ENCODE peak calls at places on chromosomes 5 and 9, in five cellular contexts. I, W, C, S and B are unnamed samples.

GRCh38 chr9:126126807-126127206 is 199.8 kb upstream of the MVB12B start:
- DNase-seq in C (no peak), W (no peak), I (no peak), S (no peak), B (no peak)

GRCh38 chr5:150656191-150657132 is 4.6 kb upstream of the MYOZ3 start:
- DNase-seq in W (peak; percentile 64), I (peak; percentile 83), C (peak; percentile 88), S (peak; percentile 82), B (peak; percentile 76)

GRCh38 chr5:62343428-62343827 is 37.4 kb downstream of the KIF2A start:
- DNase-seq in C (no peak), I (no peak), W (no peak), S (no peak), B (no peak)

GRCh38 chr5:166102947-166103346 is 2188.5 kb upstream of the WWC1 start:
- DNase-seq in W (no peak), I (no peak), C (no peak), S (peak; percentile 18), B (no peak)

GRCh38 chr5:142472306-142472951 is 147.6 kb upstream of the SPRY4 start:
- DNase-seq in I (no peak), W (peak; percentile 41), S (peak; percentile 89), C (peak; percentile 19), B (peak; percentile 5)

GRCh38 chr5:125113328-125113727 is 366.9 kb upstream of the ZNF608 start:
- DNase-seq in C (no peak), W (no peak), S (no peak), I (no peak), B (no peak)

GRCh38 chr9:31582071-31582470 is 802.4 kb upstream of the ACO1 start:
- DNase-seq in S (no peak), I (no peak), C (no peak), W (no peak), B (no peak)

GRCh38 chr9:10052181-10052580 is 560.6 kb downstream of the PTPRD start:
- DNase-seq in I (no peak), W (no peak), C (no peak), S (no peak), B (no peak)

GRCh38 chr5:172114875-172115422 is 73.1 kb downstream of the STK10 start:
- DNase-seq in C (no peak), W (peak; percentile 59), I (peak; percentile 48), S (no peak), B (peak; percentile 58)

GRCh38 chr9:107472581-107473335 is 16.8 kb downstream of the KLF4 start:
- DNase-seq in W (no peak), C (no peak), I (no peak), S (no peak), B (no peak)

GRCh38 chr5:79413112-79413511 is 100.8 kb downstream of the HOMER1 start:
- DNase-seq in I (no peak), W (no peak), S (no peak), C (no peak), B (no peak)

GRCh38 chr5:17429353-17429752 is 68.7 kb upstream of the TAF11L2 start:
- DNase-seq in S (no peak), I (no peak), C (no peak), W (no peak), B (no peak)

GRCh38 chr9:34689512-34689911 is 1.6 kb downstream of the CCL19 start:
- DNase-seq in C (no peak), S (no peak), W (no peak), I (no peak), B (no peak)

GRCh38 chr9:18189876-18190670 is 283.9 kb upstream of the ADAMTSL1 start:
- DNase-seq in S (no peak), W (no peak), C (no peak), I (no peak), B (no peak)

GRCh38 chr5:137431051-137431450 is 68.1 kb downstream of the SPOCK1 start:
- DNase-seq in S (no peak), W (no peak), C (no peak), I (no peak), B (no peak)

GRCh38 chr5:169223595-169223953 is 77.4 kb downstream of the SLIT3 start:
- DNase-seq in S (peak; percentile 27), W (no peak), C (no peak), I (no peak), B (no peak)

GRCh38 chr9:115913666-115914065 is 239.9 kb upstream of the PAPPA start:
- DNase-seq in I (no peak), C (no peak), W (no peak), S (no peak), B (no peak)

GRCh38 chr5:157550668-157551067 is 24.9 kb downstream of the ADAM19 start:
- DNase-seq in S (no peak), C (no peak), I (no peak), W (no peak), B (no peak)

GRCh38 chr5:169467382-169467781 is 116.2 kb upstream of the SPDL1 start:
- DNase-seq in C (no peak), S (no peak), I (no peak), W (no peak), B (no peak)

GRCh38 chr5:113205807-113206206 is 229.0 kb downstream of the TSSK1B start:
- DNase-seq in I (no peak), S (peak; percentile 14), C (no peak), W (no peak), B (no peak)

GRCh38 chr5:143495823-143496275 is 92.4 kb upstream of the NR3C1 start:
- DNase-seq in S (peak; percentile 20), I (no peak), W (no peak), C (no peak), B (no peak)

GRCh38 chr9:115649991-115650472 is 503.6 kb upstream of the PAPPA start:
- DNase-seq in C (no peak), I (no peak), S (peak; percentile 99), W (no peak), B (no peak)

GRCh38 chr9:3708751-3709150 is 182.9 kb upstream of the RFX3 start:
- DNase-seq in W (no peak), S (peak; percentile 50), I (no peak), C (no peak), B (no peak)

GRCh38 chr5:53430618-53431252 is 49.7 kb upstream of the FST start:
- DNase-seq in I (no peak), S (no peak), C (peak; percentile 5), W (no peak), B (no peak)

GRCh38 chr9:108860354-108860753 is 1.7 kb upstream of the ACTL7A start:
- DNase-seq in I (no peak), C (no peak), W (no peak), S (no peak), B (no peak)

GRCh38 chr5:136199408-136199807 is 6.4 kb upstream of the SMIM32 start:
- DNase-seq in C (no peak), I (no peak), S (no peak), W (no peak), B (no peak)

GRCh38 chr9:113594484-113595299 is 131.2 kb downstream of the RGS3 start:
- DNase-seq in C (no peak), S (peak; percentile 64), I (no peak), W (no peak), B (no peak)

GRCh38 chr5:154359222-154359583 is 86.6 kb upstream of the SAP30L start:
- DNase-seq in C (no peak), W (no peak), I (no peak), S (no peak), B (no peak)

GRCh38 chr5:75054110-75054930 is 2.0 kb upstream of the GCNT4 start:
- DNase-seq in C (peak; percentile 19), S (peak; percentile 48), W (no peak), I (no peak), B (no peak)

GRCh38 chr5:65672787-65673186 is 48.0 kb downstream of the SHLD3 start:
- DNase-seq in I (no peak), W (no peak), S (no peak), C (no peak), B (no peak)

GRCh38 chr5:55175781-55176175 is 2.8 kb upstream of the CDC20B start:
- DNase-seq in S (no peak), W (no peak), I (no peak), C (no peak), B (no peak)

GRCh38 chr9:91071185-91071990 is 269.8 kb downstream of the SYK start:
- DNase-seq in W (no peak), C (no peak), I (no peak), S (peak; percentile 85), B (no peak)

GRCh38 chr5:174272671-174273070 is 227.2 kb downstream of the NSG2 start:
- DNase-seq in W (no peak), C (no peak), S (no peak), I (no peak), B (no peak)

GRCh38 chr9:27848315-27848714 is 275.0 kb upstream of the C9orf72 start:
- DNase-seq in I (no peak), S (no peak), W (no peak), C (no peak), B (no peak)

GRCh38 chr5:33275921-33276705 is 164.7 kb upstream of the TARS1 start:
- DNase-seq in S (peak; percentile 29), W (no peak), C (no peak), I (no peak), B (no peak)

GRCh38 chr9:137632432-137633161 is 13.8 kb downstream of the EHMT1 start:
- DNase-seq in C (no peak), I (no peak), S (no peak), W (no peak), B (no peak)

GRCh38 chr5:35902032-35902681 is 36.3 kb downstream of the CAPSL start:
- DNase-seq in S (peak; percentile 17), C (no peak), W (peak; percentile 13), I (no peak), B (no peak)

GRCh38 chr9:112380771-112381181 is 868 bp downstream of the HSDL2 start:
- DNase-seq in W (no peak), I (no peak), S (peak; percentile 25), C (no peak), B (no peak)

GRCh38 chr9:92154016-92154415 is 38.8 kb upstream of the SPTLC1 start:
- DNase-seq in C (no peak), I (no peak), S (no peak), W (no peak), B (no peak)